ENCODE peak calls at places on chromosome 9, in six cellular contexts. D is K562, K is HepG2, Q is H1, J is GM12891, N is GM12878. Y is an unnamed sample.

GRCh38 chr9:129597355-129598088 is 23.4 kb downstream of the C9orf50 start:
- DNase-seq in D (no peak), K (peak; percentile 93), Q (peak; percentile 76), J (no peak), N (no peak), Y (no peak)

GRCh38 chr9:98083059-98083458 is 26.5 kb downstream of the NANS start:
- DNase-seq in D (no peak), K (no peak), Q (no peak), J (no peak), N (no peak), Y (no peak)

GRCh38 chr9:111429175-111429574 is 55.0 kb downstream of the ECPAS start:
- DNase-seq in D (no peak), K (peak; percentile 85), Q (no peak), J (no peak), N (no peak), Y (no peak)

GRCh38 chr9:86943223-86943870 is 4.0 kb downstream of the GAS1 start:
- DNase-seq in D (no peak), K (peak; percentile 33), Q (no peak), J (no peak), N (no peak), Y (no peak)

GRCh38 chr9:129291041-129291501 is 113.0 kb upstream of the IER5L start:
- DNase-seq in D (no peak), K (no peak), Q (peak; percentile 43), J (no peak), N (no peak), Y (no peak)

GRCh38 chr9:129110740-129111142 is at the start of gene CRAT:
- DNase-seq in D (peak; percentile 99), K (peak; percentile 83), Q (peak; percentile 93), J (peak; percentile 100), N (peak; percentile 63), Y (peak; percentile 100)

GRCh38 chr9:131330814-131331600 is 41.5 kb downstream of the PLPP7 start:
- DNase-seq in D (peak; percentile 97), K (no peak), Q (peak; percentile 80), J (no peak), N (no peak), Y (no peak)

GRCh38 chr9:129026442-129027223 is 1.5 kb downstream of the SH3GLB2 start:
- DNase-seq in D (no peak), K (peak; percentile 20), Q (no peak), J (no peak), N (no peak), Y (no peak)

GRCh38 chr9:1042466-1042865 is 7.7 kb upstream of the DMRT2 start:
- DNase-seq in D (no peak), K (no peak), Q (peak; percentile 90), J (no peak), N (no peak), Y (no peak)

GRCh38 chr9:87112656-87113055 is 165.3 kb upstream of the GAS1 start:
- DNase-seq in D (no peak), K (no peak), Q (no peak), J (no peak), N (no peak), Y (no peak)

GRCh38 chr9:16715404-16715803 is 155.1 kb downstream of the BNC2 start:
- DNase-seq in D (no peak), K (no peak), Q (no peak), J (no peak), N (no peak), Y (no peak)

GRCh38 chr9:130298663-130299279 is 33.2 kb downstream of the HMCN2 start:
- DNase-seq in D (peak; percentile 75), K (peak; percentile 6), Q (peak; percentile 82), J (no peak), N (no peak), Y (no peak)

GRCh38 chr9:124482431-124483031 is 24.7 kb downstream of the NR5A1 start:
- DNase-seq in D (peak; percentile 87), K (no peak), Q (peak; percentile 74), J (no peak), N (no peak), Y (no peak)

GRCh38 chr9:90458485-90458884 is 184.1 kb downstream of the DIRAS2 start:
- DNase-seq in D (peak; percentile 4), K (peak; percentile 78), Q (no peak), J (no peak), N (no peak), Y (no peak)

GRCh38 chr9:71859939-71860338 is 51.1 kb downstream of the ABHD17B start:
- DNase-seq in D (no peak), K (no peak), Q (no peak), J (no peak), N (no peak), Y (no peak)

GRCh38 chr9:76911971-76912370 is 6.1 kb upstream of the PRUNE2 start:
- DNase-seq in D (no peak), K (no peak), Q (no peak), J (no peak), N (no peak), Y (no peak)

GRCh38 chr9:34069831-34070230 is 21.1 kb upstream of the UBAP2 start:
- DNase-seq in D (no peak), K (no peak), Q (no peak), J (no peak), N (no peak), Y (no peak)

GRCh38 chr9:120916573-120916972 is 10.0 kb downstream of the TRAF1 start:
- DNase-seq in D (no peak), K (no peak), Q (no peak), J (no peak), N (no peak), Y (no peak)

GRCh38 chr9:136614967-136615623 is 47.6 kb upstream of the EGFL7 start:
- DNase-seq in D (peak; percentile 48), K (no peak), Q (peak; percentile 71), J (no peak), N (no peak), Y (no peak)

GRCh38 chr9:3783156-3783555 is 257.4 kb upstream of the RFX3 start:
- DNase-seq in D (no peak), K (no peak), Q (no peak), J (no peak), N (no peak), Y (no peak)

GRCh38 chr9:34575775-34576592 is 13.5 kb downstream of the CNTFR start:
- DNase-seq in D (no peak), K (no peak), Q (no peak), J (no peak), N (no peak), Y (no peak)

GRCh38 chr9:21872696-21873095 is 70.3 kb downstream of the MTAP start:
- DNase-seq in D (no peak), K (no peak), Q (no peak), J (no peak), N (no peak), Y (no peak)

GRCh38 chr9:87812375-87813118 is 70.1 kb upstream of the SPATA31E1 start:
- DNase-seq in D (peak; percentile 35), K (peak; percentile 4), Q (no peak), J (no peak), N (no peak), Y (no peak)

GRCh38 chr9:114606597-114607207 is 4.4 kb upstream of the TMEM268 start:
- DNase-seq in D (no peak), K (no peak), Q (no peak), J (no peak), N (no peak), Y (no peak)

GRCh38 chr9:73327149-73327548 is 175.5 kb downstream of the ANXA1 start:
- DNase-seq in D (no peak), K (peak; percentile 16), Q (no peak), J (no peak), N (no peak), Y (no peak)

GRCh38 chr9:93303258-93303771 is 119.4 kb downstream of the WNK2 start:
- DNase-seq in D (no peak), K (no peak), Q (peak; percentile 34), J (peak; percentile 13), N (no peak), Y (no peak)
- TF ChIP-seq TAF1 in D (no peak), K (no peak), Q (no peak), J (no peak), N (no peak), Y (no peak)

GRCh38 chr9:127244609-127245601 is 19.7 kb upstream of the GARNL3 start:
- DNase-seq in D (peak; percentile 95), K (peak; percentile 41), Q (peak; percentile 94), J (peak; percentile 85), N (no peak), Y (peak; percentile 93)
- TF ChIP-seq POLR2A in D (peak; percentile 86), K (no peak), Q (peak; percentile 76), J (peak; percentile 76), N (peak; percentile 87), Y (peak; percentile 74)

GRCh38 chr9:95007470-95007869 is 281.0 kb downstream of the AOPEP start:
- DNase-seq in D (no peak), K (no peak), Q (no peak), J (no peak), N (no peak), Y (no peak)

GRCh38 chr9:95003694-95004451 is 277.4 kb downstream of the AOPEP start:
- DNase-seq in D (peak; percentile 49), K (peak; percentile 36), Q (no peak), J (peak; percentile 43), N (no peak), Y (peak; percentile 30)

GRCh38 chr9:95005276-95006141 is 279.0 kb downstream of the AOPEP start:
- DNase-seq in D (no peak), K (no peak), Q (no peak), J (no peak), N (no peak), Y (peak; percentile 27)

GRCh38 chr9:95001720-95002119 is 275.2 kb downstream of the AOPEP start:
- DNase-seq in D (no peak), K (no peak), Q (no peak), J (no peak), N (no peak), Y (no peak)

DNA sequence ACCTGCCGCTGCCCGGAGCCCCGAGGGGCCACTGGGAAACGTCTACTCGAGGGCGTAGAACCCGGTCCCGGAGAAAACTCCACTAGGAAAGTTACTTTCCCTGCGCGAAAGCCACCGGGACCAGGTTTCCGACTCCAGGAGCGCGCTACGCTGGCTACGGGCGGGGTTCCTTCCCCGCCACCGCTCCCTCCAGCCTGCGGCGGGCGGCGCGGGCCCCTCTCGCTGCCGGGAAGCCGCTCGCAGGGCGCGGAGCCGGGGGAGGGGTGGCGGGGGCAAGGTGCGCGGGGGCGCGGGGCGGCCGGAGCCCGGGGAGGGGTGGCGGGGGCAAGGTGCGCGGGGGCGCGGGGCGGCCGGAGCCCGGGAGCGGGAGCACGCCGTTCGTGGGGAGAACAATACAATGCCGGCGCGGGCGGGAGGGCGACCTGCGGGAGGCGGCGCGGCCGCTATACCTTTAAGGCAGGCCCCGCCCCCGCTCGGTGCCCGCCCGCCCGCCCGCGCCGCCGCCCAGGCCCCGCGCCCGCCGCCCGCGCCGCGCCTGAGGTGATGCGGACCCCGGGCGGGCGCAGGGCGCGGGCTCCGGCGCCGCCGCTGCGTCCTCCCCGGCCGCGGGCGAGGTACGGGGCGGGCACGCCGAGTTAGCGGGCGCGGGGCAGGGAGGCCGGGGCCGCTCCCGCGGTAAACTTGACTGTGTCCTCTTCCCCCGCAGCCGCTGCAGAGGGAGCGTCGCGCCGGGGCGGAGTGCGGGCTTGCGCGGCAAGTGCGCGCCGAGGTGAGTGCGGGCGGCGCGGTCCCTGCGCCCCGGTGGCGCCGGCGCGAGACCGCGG is 278.2 kb downstream of the AOPEP start:
- DNase-seq in D (peak; percentile 80), K (peak; percentile 48), Q (peak; percentile 74), J (peak; percentile 48), N (no peak), Y (peak; percentile 41)
- TF ChIP-seq POLR2AphosphoS5 in D (no peak), K (peak; percentile 25), Q (no peak), J (no peak), N (no peak), Y (no peak)

GRCh38 chr9:83315649-83316048 is 222.6 kb downstream of the FRMD3 start:
- DNase-seq in D (no peak), K (no peak), Q (no peak), J (no peak), N (no peak), Y (no peak)

GRCh38 chr9:83312543-83312942 is 225.7 kb downstream of the FRMD3 start:
- DNase-seq in D (no peak), K (no peak), Q (no peak), J (no peak), N (no peak), Y (no peak)

GRCh38 chr9:83313771-83314170 is 224.4 kb downstream of the FRMD3 start:
- DNase-seq in D (no peak), K (no peak), Q (no peak), J (no peak), N (no peak), Y (no peak)
- TF ChIP-seq TAF1 in D (no peak), K (no peak), Q (no peak), J (no peak), N (no peak), Y (no peak)

Y was measured in GM12892.